ENCODE peak calls at places on chromosomes 7 and 10, in seven cellular contexts. K, I, V, T, P, U and S are unnamed samples.

GRCh38 chr10:77409697-77410471 is 227.7 kb downstream of the KCNMA1 start:
- DNase-seq in T (no peak), V (no peak), K (peak; percentile 98), I (no peak), P (no peak), U (no peak), S (no peak)

GRCh38 chr10:81179805-81180452 is 642.2 kb downstream of the SH2D4B start:
- DNase-seq in P (no peak), T (peak; percentile 36), I (no peak), V (no peak), U (no peak), K (no peak), S (no peak)

GRCh38 chr10:129545257-129545656 is 78.2 kb downstream of the MGMT start:
- DNase-seq in U (no peak), T (peak; percentile 18), P (peak; percentile 57), V (no peak), K (no peak), I (no peak), S (no peak)

GRCh38 chr7:16804674-16805439 is at the start of gene AGR2:
- DNase-seq in K (no peak), U (no peak), P (no peak), V (no peak), I (no peak), T (peak; percentile 85), S (no peak)

GRCh38 chr7:158191671-158192070 is 396.0 kb downstream of the PTPRN2 start:
- DNase-seq in K (no peak), T (no peak), U (no peak), P (no peak), V (no peak), I (no peak), S (no peak)

GRCh38 chr10:79299397-79300370 is 47.6 kb upstream of the PPIF start:
- DNase-seq in I (no peak), T (peak; percentile 53), K (no peak), V (peak; percentile 71), P (peak; percentile 93), U (no peak), S (no peak)

GRCh38 chr10:88874271-88874670 is 5.8 kb upstream of the STAMBPL1 start:
- DNase-seq in I (no peak), U (no peak), P (no peak), T (no peak), V (no peak), K (no peak), S (no peak)

GRCh38 chr7:64946772-64947171 is 43.7 kb downstream of the ZNF273 start:
- DNase-seq in V (no peak), T (no peak), K (no peak), I (no peak), U (no peak), P (peak; percentile 12), S (no peak)

GRCh38 chr10:46556515-46557318 is at the start of gene GPRIN2:
- DNase-seq in P (no peak), T (no peak), I (peak; percentile 84), U (no peak), V (no peak), K (peak; percentile 73), S (no peak)

GRCh38 chr10:48470115-48470892 is 134.6 kb downstream of the ARHGAP22 start:
- DNase-seq in I (no peak), V (no peak), T (no peak), K (no peak), P (no peak), U (no peak), S (no peak)

GRCh38 chr7:30116771-30117170 is 18.0 kb upstream of the MTURN start:
- DNase-seq in P (peak; percentile 47), U (no peak), T (no peak), I (peak; percentile 83), V (peak; percentile 41), K (no peak), S (no peak)

GRCh38 chr7:156478486-156478885 is 162.1 kb upstream of the RNF32 start:
- DNase-seq in U (no peak), T (no peak), I (no peak), P (no peak), V (no peak), K (no peak), S (no peak)

GRCh38 chr7:101099969-101100781 is 14.9 kb downstream of the TRIM56 start:
- DNase-seq in I (peak; percentile 99), K (peak; percentile 77), V (peak; percentile 96), P (peak; percentile 100), T (peak; percentile 98), U (peak; percentile 17), S (no peak)

GRCh38 chr7:18653381-18654155 is 158.0 kb downstream of the HDAC9 start:
- DNase-seq in I (no peak), P (no peak), V (no peak), T (no peak), K (no peak), U (no peak), S (no peak)

GRCh38 chr10:86313621-86314041 is 53.0 kb downstream of the GRID1 start:
- DNase-seq in I (no peak), P (no peak), T (no peak), U (no peak), V (no peak), K (no peak), S (no peak)

GRCh38 chr10:112732277-112732891 is 217.7 kb upstream of the TCF7L2 start:
- DNase-seq in K (no peak), U (no peak), I (no peak), V (no peak), T (no peak), P (peak; percentile 65), S (no peak)

GRCh38 chr10:31508234-31508633 is 189.2 kb downstream of the ZEB1 start:
- DNase-seq in K (no peak), V (no peak), I (no peak), U (no peak), T (no peak), P (no peak), S (no peak)

GRCh38 chr10:19048901-19049300 is 300 bp downstream of the MALRD1 start:
- DNase-seq in I (no peak), P (no peak), U (no peak), V (no peak), T (no peak), K (no peak), S (no peak)

GRCh38 chr7:44163591-44163990 is 22.5 kb upstream of the MYL7 start:
- DNase-seq in V (peak; percentile 85), P (peak; percentile 81), U (no peak), T (no peak), I (no peak), K (no peak), S (no peak)

GRCh38 chr10:91077549-91078017 is 142.9 kb upstream of the PCGF5 start:
- DNase-seq in K (peak; percentile 85), P (no peak), T (no peak), V (no peak), I (peak; percentile 94), U (no peak), S (no peak)

GRCh38 chr10:119498889-119499864 is 43.3 kb downstream of the RGS10 start:
- DNase-seq in U (no peak), V (no peak), T (no peak), K (no peak), I (no peak), P (peak; percentile 14), S (peak; percentile 70)

GRCh38 chr7:84389242-84389641 is 194.7 kb upstream of the SEMA3A start:
- DNase-seq in K (no peak), V (no peak), I (no peak), P (no peak), U (no peak), T (no peak), S (no peak)

GRCh38 chr10:124689911-124690498 is 54.2 kb downstream of the FAM53B start:
- DNase-seq in I (peak; percentile 67), U (no peak), T (no peak), P (no peak), V (no peak), K (no peak), S (no peak)

GRCh38 chr7:96188623-96188991 is 133.3 kb downstream of the SLC25A13 start:
- DNase-seq in I (no peak), U (no peak), V (no peak), K (no peak), P (no peak), T (no peak), S (no peak)

GRCh38 chr10:17643339-17643754 is 604 bp upstream of the STAM start:
- DNase-seq in U (no peak), V (no peak), I (peak; percentile 90), K (peak; percentile 79), T (peak; percentile 87), P (peak; percentile 87), S (no peak)

GRCh38 chr10:58436071-58436470 is 50.9 kb downstream of the TFAM start:
- DNase-seq in U (no peak), I (no peak), V (no peak), P (peak; percentile 24), K (no peak), T (peak; percentile 27), S (no peak)

DNA sequence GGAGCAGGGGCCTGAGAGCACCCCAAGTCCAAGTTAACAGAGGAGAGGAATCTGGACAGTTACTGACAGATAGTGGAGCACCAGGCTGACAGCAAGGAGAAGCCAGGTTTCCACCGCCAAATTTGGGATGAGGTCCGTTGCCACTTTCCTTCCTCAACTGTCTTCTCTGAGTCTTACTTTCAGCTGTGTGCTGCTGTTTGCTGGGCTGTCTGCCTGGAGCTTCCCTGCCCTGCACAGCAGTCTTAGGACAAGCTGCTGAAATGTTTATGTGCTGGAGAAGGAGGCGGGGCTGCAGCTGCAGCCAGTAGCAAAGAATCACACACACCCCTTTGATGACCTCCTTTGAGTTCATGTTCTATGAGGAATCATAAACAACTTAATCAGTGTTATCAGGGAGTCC is 17.4 kb upstream of the CYP3A7 start:
- DNase-seq in U (no peak), V (no peak), I (no peak), K (no peak), T (peak; percentile 27), P (peak; percentile 43), S (no peak)
- H3K4me3 ChIP-seq in U (no peak overlapping the region), V (no peak overlapping the region), I (no peak overlapping the region), K (no peak overlapping the region), T (peak overlapping the region; percentile 24), P (no peak overlapping the region), S (no peak overlapping the region)

GRCh38 chr10:60575105-60575504 is 185.4 kb upstream of the ANK3 start:
- DNase-seq in I (no peak), V (no peak), P (no peak), K (no peak), U (no peak), T (no peak), S (no peak)
- H3K4me3 ChIP-seq in I (no peak overlapping the region), V (no peak overlapping the region), P (no peak overlapping the region), K (no peak overlapping the region), U (no peak overlapping the region), T (no peak overlapping the region), S (no peak overlapping the region)

GRCh38 chr7:23247101-23247601 is 576 bp downstream of the GPNMB start:
- DNase-seq in I (no peak), V (no peak), U (no peak), P (no peak), K (no peak), T (no peak), S (no peak)
- H3K4me3 ChIP-seq in I (peak overlapping the region; percentile 48), V (peak overlapping the region; percentile 42), U (no peak overlapping the region), P (peak overlapping the region; percentile 75), K (peak overlapping the region; percentile 5), T (no peak overlapping the region), S (no peak overlapping the region)

GRCh38 chr10:50312464-50313437 is 61.4 kb upstream of the ASAH2 start:
- DNase-seq in V (no peak), U (no peak), I (no peak), T (no peak), K (no peak), P (peak; percentile 88), S (no peak)
- H3K4me3 ChIP-seq in V (no peak overlapping the region), U (no peak overlapping the region), I (no peak overlapping the region), T (no peak overlapping the region), K (no peak overlapping the region), P (no peak overlapping the region), S (no peak overlapping the region)